ENCODE peak calls at places on chromosomes 5 and 9, in eight cellular contexts. U is heart left ventricle, W is stomach, Y is BE2C, B is WERI-Rb-1, O is Panc1, R is right atrium auricular region, S is ovary. J is an unnamed sample.

GRCh38 chr9:137176302-137177182 is 4.7 kb upstream of the TMEM210 start:
- DNase-seq in O (no peak), W (peak; percentile 53), Y (peak; percentile 69), S (no peak), R (no peak), B (no peak), U (no peak), J (no peak)

GRCh38 chr5:60797482-60798153 is 46.5 kb downstream of the ELOVL7 start:
- DNase-seq in U (no peak), Y (no peak), R (no peak), W (no peak), O (no peak), B (no peak), S (no peak), J (no peak)

GRCh38 chr5:73186976-73187375 is 14.0 kb downstream of the TMEM174 start:
- DNase-seq in U (no peak), O (no peak), W (no peak), Y (no peak), S (no peak), R (no peak), B (no peak), J (no peak)

GRCh38 chr9:37362430-37362829 is 60.1 kb upstream of the GRHPR start:
- DNase-seq in S (no peak), R (no peak), Y (no peak), B (no peak), W (no peak), U (no peak), O (no peak), J (no peak)

GRCh38 chr5:10457682-10458574 is 16.2 kb downstream of the ROPN1L start:
- DNase-seq in S (no peak), U (peak; percentile 40), O (no peak), B (peak; percentile 83), Y (peak; percentile 84), W (peak; percentile 56), R (no peak), J (no peak)

GRCh38 chr9:98054376-98054951 is 2.1 kb upstream of the NANS start:
- DNase-seq in S (no peak), R (no peak), O (no peak), W (no peak), Y (no peak), U (no peak), B (no peak), J (no peak)

GRCh38 chr5:174722500-174722899 is 1.9 kb upstream of the MSX2 start:
- DNase-seq in R (no peak), S (no peak), Y (no peak), W (no peak), B (no peak), U (no peak), O (no peak), J (no peak)

GRCh38 chr9:103977163-103977562 is 116.9 kb upstream of the SMC2 start:
- DNase-seq in O (no peak), R (no peak), W (no peak), Y (no peak), B (no peak), U (no peak), S (no peak), J (no peak)

GRCh38 chr5:62596691-62597090 is 18.1 kb downstream of the LRRC70 start:
- DNase-seq in O (no peak), B (no peak), W (no peak), S (no peak), Y (no peak), U (no peak), R (no peak), J (no peak)

GRCh38 chr9:92369075-92369474 is 35.3 kb downstream of the OGN start:
- DNase-seq in U (no peak), B (no peak), R (no peak), O (no peak), W (no peak), Y (no peak), S (no peak), J (no peak)

GRCh38 chr5:114949001-114949400 is 220.7 kb downstream of the TRIM36 start:
- DNase-seq in S (no peak), W (no peak), R (no peak), B (no peak), Y (no peak), O (no peak), U (no peak), J (no peak)

GRCh38 chr5:58235279-58235678 is 224.6 kb downstream of the PLK2 start:
- DNase-seq in W (no peak), B (no peak), Y (no peak), U (no peak), S (no peak), R (no peak), O (no peak), J (no peak)

GRCh38 chr5:57478826-57479225 is 3.8 kb downstream of the ACTBL2 start:
- DNase-seq in S (no peak), W (no peak), O (no peak), U (no peak), R (no peak), Y (no peak), B (no peak), J (no peak)

GRCh38 chr5:56818409-56819026 is 3.2 kb downstream of the MAP3K1 start:
- DNase-seq in S (no peak), W (no peak), R (no peak), U (no peak), B (no peak), Y (no peak), O (no peak), J (no peak)

GRCh38 chr5:7927466-7928375 is 58.8 kb downstream of the MTRR start:
- DNase-seq in R (no peak), U (peak; percentile 18), W (peak; percentile 64), O (peak; percentile 48), Y (peak; percentile 50), B (peak; percentile 66), S (peak; percentile 63), J (no peak)

GRCh38 chr9:135759676-135760300 is 57.8 kb downstream of the KCNT1 start:
- DNase-seq in R (no peak), Y (no peak), W (no peak), U (no peak), B (no peak), S (no peak), O (no peak), J (no peak)

GRCh38 chr9:135761150-135761844 is 59.3 kb downstream of the KCNT1 start:
- DNase-seq in Y (no peak), S (no peak), B (no peak), W (no peak), U (no peak), O (no peak), R (no peak), J (no peak)

GRCh38 chr9:135762921-135763320 is 60.9 kb downstream of the KCNT1 start:
- DNase-seq in W (no peak), R (no peak), B (no peak), S (no peak), Y (no peak), O (no peak), U (no peak), J (no peak)

GRCh38 chr9:135760465-135760864 is 58.5 kb downstream of the KCNT1 start:
- DNase-seq in O (no peak), U (no peak), B (no peak), S (no peak), Y (no peak), R (no peak), W (no peak), J (no peak)

GRCh38 chr9:135761845-135762168 is 59.8 kb downstream of the KCNT1 start:
- DNase-seq in S (no peak), U (no peak), O (no peak), B (no peak), R (no peak), Y (no peak), W (no peak), J (no peak)
- H3K27me3 ChIP-seq in S (no peaks in the 10 kb centered on the region), U (no peaks in the 10 kb centered on the region), O (no peaks in the 10 kb centered on the region), B (no peaks in the 10 kb centered on the region), R (no peaks in the 10 kb centered on the region), Y (no peaks in the 10 kb centered on the region), W (no peaks in the 10 kb centered on the region), J (no peaks in the 10 kb centered on the region)

DNA sequence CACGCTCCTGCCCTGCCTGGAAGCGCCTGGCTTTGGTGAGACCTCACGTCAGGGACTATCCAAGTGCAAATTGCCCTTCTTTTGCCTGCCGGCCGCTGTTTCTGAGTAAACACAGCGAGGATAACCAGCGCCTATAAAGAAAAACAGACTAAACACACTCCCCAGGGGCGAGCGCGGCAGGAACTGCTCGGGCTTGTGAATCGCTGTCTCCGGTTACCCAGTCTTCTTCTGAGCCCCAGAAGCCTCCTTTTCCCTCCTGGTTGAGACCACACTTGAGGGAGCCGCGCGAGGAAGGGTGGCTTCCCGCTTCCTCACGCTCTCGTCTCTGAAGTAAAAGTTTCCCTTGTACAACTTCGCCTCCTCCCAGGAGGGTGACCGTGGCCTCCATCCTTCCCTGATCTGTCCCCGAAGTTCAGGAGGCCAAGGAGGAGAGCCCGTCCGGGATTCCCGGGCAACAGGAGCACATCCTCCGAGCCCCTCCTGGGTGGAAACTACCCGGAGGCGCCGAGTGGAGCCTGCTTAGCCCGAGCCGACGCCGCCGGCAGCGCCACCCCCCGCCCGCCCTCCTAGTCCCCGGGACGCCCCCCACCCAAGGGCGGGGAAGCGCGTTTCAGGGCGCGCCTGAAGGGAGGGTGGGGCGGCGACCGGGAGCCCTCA is 1.0 kb downstream of the HCN1 start:
- DNase-seq in R (no peak), B (peak; percentile 58), S (no peak), O (no peak), W (no peak), U (no peak), Y (peak; percentile 67), J (no peak)
- H3K27me3 ChIP-seq in R (peaks cover 6% of the 10 kb centered on the region), B (no peaks in the 10 kb centered on the region), S (no peaks in the 10 kb centered on the region), O (peaks cover 6% of the 10 kb centered on the region), W (peaks cover 10% of the 10 kb centered on the region), U (peaks cover 16% of the 10 kb centered on the region), Y (no peaks in the 10 kb centered on the region), J (peaks cover 74% of the 10 kb centered on the region)

DNA sequence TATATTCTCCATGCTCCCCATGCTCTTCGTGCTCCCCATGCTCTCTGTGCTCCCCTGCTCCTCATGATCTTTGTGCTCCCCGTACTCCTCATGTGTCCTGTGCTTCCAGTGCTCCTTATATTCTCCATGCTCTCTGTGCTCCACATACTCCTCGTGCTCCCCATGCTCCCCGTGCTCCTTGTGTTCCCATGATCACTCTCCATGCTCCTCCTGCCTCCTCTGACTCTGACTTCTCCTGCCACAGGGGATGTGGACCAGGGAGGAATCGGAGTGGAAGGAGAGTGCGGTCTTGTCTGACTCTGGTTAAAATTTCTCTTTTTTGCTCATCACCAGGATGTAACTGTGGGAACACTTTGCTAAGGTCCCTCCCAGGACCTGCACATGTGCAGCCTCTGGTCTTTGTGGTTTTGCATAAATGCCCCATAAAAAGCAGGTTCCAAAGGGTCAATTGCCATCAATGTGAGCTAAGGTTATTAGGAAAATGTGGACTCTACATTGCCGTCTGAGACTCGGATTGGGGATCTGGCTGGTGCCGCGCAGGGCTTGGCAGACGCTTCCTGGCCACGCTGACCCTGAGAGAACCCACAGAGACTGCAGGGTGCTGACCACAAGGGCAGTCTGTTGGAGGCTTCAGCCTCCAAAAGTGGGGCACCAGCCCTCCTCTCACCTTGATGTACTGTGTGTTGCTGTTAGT is 52.5 kb downstream of the TRIP13 start:
- DNase-seq in U (no peak), S (no peak), O (no peak), B (peak; percentile 6), Y (no peak), W (no peak), R (no peak), J (no peak)
- H3K27me3 ChIP-seq in U (peaks cover 17% of the 10 kb centered on the region), S (no peaks in the 10 kb centered on the region), O (no peaks in the 10 kb centered on the region), B (no peaks in the 10 kb centered on the region), Y (no peaks in the 10 kb centered on the region), W (no peaks in the 10 kb centered on the region), R (no peaks in the 10 kb centered on the region), J (peaks cover 51% of the 10 kb centered on the region)

DNA sequence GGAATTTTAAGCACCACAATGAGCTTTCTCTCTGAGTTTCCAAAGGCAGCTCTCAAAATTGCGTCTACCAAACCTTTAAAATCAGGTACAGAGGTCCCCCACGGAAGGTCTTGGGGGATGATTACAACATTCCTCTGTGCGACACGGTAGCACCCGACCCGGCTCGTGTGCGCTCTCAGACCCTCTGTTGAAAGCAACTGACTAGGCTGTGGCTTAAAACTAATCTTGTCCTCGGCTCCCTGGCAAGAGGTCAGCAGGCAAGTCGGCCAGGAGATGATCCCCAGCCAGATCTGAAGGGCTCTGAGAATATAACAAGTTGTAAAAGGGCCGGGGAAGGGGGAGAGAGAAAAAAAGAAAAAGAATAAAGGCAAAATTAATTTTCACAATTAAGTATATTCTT is 92.6 kb upstream of the LMX1B start:
- DNase-seq in B (peak; percentile 83), R (no peak), W (no peak), Y (no peak), S (no peak), U (no peak), O (no peak), J (no peak)
- H3K27me3 ChIP-seq in B (no peaks in the 10 kb centered on the region), R (no peaks in the 10 kb centered on the region), W (no peaks in the 10 kb centered on the region), Y (no peaks in the 10 kb centered on the region), S (no peaks in the 10 kb centered on the region), U (peaks cover 28% of the 10 kb centered on the region), O (peaks cover 20% of the 10 kb centered on the region), J (peaks cover 16% of the 10 kb centered on the region)

J was measured in RWPE2.